ENCODE peak calls at places on chromosomes 2 and 18, in five cellular contexts. E, V, A, W and S are unnamed samples.

GRCh38 chr18:58247363-58247834 is 203.4 kb downstream of the NEDD4L start:
- DNase-seq in E (no peak), V (no peak), A (no peak), W (peak; percentile 38), S (no peak)

GRCh38 chr2:201795608-201796477 is 10.5 kb upstream of the CDK15 start:
- DNase-seq in E (peak; percentile 61), V (no peak), A (peak; percentile 26), W (peak; percentile 44), S (peak; percentile 77)

GRCh38 chr2:58484201-58484600 is 243.1 kb upstream of the FANCL start:
- DNase-seq in E (no peak), V (no peak), A (no peak), W (no peak), S (no peak)

GRCh38 chr2:224971214-224971613 is 71.1 kb downstream of the DOCK10 start:
- DNase-seq in E (no peak), V (no peak), A (no peak), W (peak; percentile 63), S (no peak)

GRCh38 chr18:48957616-48958015 is 6.9 kb upstream of the SMAD7 start:
- DNase-seq in E (no peak), V (no peak), A (no peak), W (no peak), S (no peak)

GRCh38 chr2:46239847-46240181 is 57.4 kb upstream of the EPAS1 start:
- DNase-seq in E (no peak), V (peak; percentile 47), A (no peak), W (no peak), S (no peak)

GRCh38 chr18:13300029-13300428 is 81.5 kb downstream of the LDLRAD4 start:
- DNase-seq in E (no peak), V (no peak), A (no peak), W (no peak), S (peak; percentile 44)

GRCh38 chr18:56431551-56431950 is 206.8 kb downstream of the TXNL1 start:
- DNase-seq in E (no peak), V (no peak), A (no peak), W (no peak), S (no peak)

GRCh38 chr2:4763009-4763408 is 929.2 kb upstream of the SOX11 start:
- DNase-seq in E (peak; percentile 33), V (no peak), A (no peak), W (no peak), S (peak; percentile 62)

GRCh38 chr2:110206056-110206455 is 1.2 kb upstream of the NPHP1 start:
- DNase-seq in E (peak; percentile 17), V (no peak), A (no peak), W (no peak), S (no peak)

GRCh38 chr18:24208270-24209035 is 69.6 kb downstream of the CABYR start:
- DNase-seq in E (no peak), V (no peak), A (no peak), W (no peak), S (no peak)

GRCh38 chr2:159396796-159397195 is 110.3 kb upstream of the WDSUB1 start:
- DNase-seq in E (no peak), V (no peak), A (no peak), W (no peak), S (peak; percentile 13)

GRCh38 chr2:241853651-241854341 is 4.9 kb downstream of the PDCD1 start:
- DNase-seq in E (no peak), V (no peak), A (no peak), W (no peak), S (peak; percentile 43)

GRCh38 chr2:241852981-241853631 is 5.6 kb downstream of the PDCD1 start:
- DNase-seq in E (no peak), V (no peak), A (no peak), W (no peak), S (peak; percentile 31)

GRCh38 chr2:241855245-241855887 is 3.3 kb downstream of the PDCD1 start:
- DNase-seq in E (no peak), V (no peak), A (no peak), W (peak; percentile 16), S (peak; percentile 39)

GRCh38 chr2:241855888-241856422 is 2.7 kb downstream of the PDCD1 start:
- DNase-seq in E (no peak), V (no peak), A (no peak), W (no peak), S (peak; percentile 30)

GRCh38 chr2:241854342-241855244 is 4.1 kb downstream of the PDCD1 start:
- DNase-seq in E (no peak), V (no peak), A (peak; percentile 46), W (no peak), S (peak; percentile 62)
- TF ChIP-seq USF2 in E (no peak), V (no peak), A (no peak), W (no peak), S (no peak)

DNA sequence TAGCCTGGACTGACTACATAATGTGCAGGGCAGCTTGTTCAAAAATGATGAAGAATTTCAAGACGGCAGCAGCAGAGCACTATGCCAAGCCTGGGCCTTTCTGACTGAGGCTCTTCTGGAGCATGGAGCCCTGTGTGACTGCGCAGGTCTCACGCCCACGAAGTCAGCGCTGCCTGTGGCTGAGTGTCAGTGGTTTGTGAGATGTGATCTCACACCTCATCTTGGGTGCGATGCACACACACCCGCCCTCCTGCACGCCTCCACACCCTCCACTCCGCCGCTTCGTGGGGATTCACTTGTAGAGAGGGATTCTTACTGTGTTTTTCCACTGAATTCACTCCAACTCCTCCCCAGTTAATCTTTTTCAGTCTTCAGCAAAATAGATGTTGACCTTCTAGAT is 103.9 kb downstream of the VIT start:
- DNase-seq in E (no peak), V (no peak), A (no peak), W (no peak), S (no peak)
- TF ChIP-seq USF2 in E (no peak), V (no peak), A (no peak), W (no peak), S (no peak)

GRCh38 chr2:26462511-26463251 is 15.2 kb downstream of the OTOF start:
- DNase-seq in E (peak; percentile 74), V (no peak), A (peak; percentile 58), W (peak; percentile 71), S (peak; percentile 81)
- TF ChIP-seq USF2 in E (no peak), V (no peak), A (no peak), W (no peak), S (no peak)

GRCh38 chr2:32632089-32632488 is 4.2 kb downstream of the TTC27 start:
- DNase-seq in E (peak; percentile 51), V (no peak), A (no peak), W (no peak), S (no peak)
- TF ChIP-seq USF2 in E (no peak), V (no peak), A (no peak), W (no peak), S (no peak)